ENCODE peak calls at places on chromosomes 4 and X, in four cellular contexts. One of them, this sample, is unnamed.

GRCh38 chr4:83851261-83852084 is 315.6 kb downstream of the GPAT3 start:
- DNase-seq in SJSA1: peak; percentile 70
- DNase-seq in body of pancreas: no peak
- DNase-seq in small intestine: no peak
- DNase-seq in this sample: no peak

GRCh38 chrX:68440438-68440837 is 7.1 kb upstream of the OPHN1 start:
- DNase-seq in body of pancreas: no peak
- DNase-seq in SJSA1: no peak
- DNase-seq in small intestine: no peak
- DNase-seq in this sample: no peak

GRCh38 chr4:151325320-151326246 is at the start of gene SH3D19:
- DNase-seq in body of pancreas: peak; percentile 78
- DNase-seq in small intestine: peak; percentile 90
- DNase-seq in SJSA1: peak; percentile 65
- DNase-seq in this sample: peak; percentile 46

GRCh38 chrX:16445166-16445752 is 204.7 kb upstream of the S100G start:
- DNase-seq in SJSA1: peak; percentile 38
- DNase-seq in small intestine: peak; percentile 36
- DNase-seq in body of pancreas: peak; percentile 25
- DNase-seq in this sample: peak; percentile 66

GRCh38 chr4:18882468-18882867 is 860.9 kb upstream of the LCORL start:
- DNase-seq in small intestine: no peak
- DNase-seq in SJSA1: no peak
- DNase-seq in body of pancreas: no peak
- DNase-seq in this sample: peak; percentile 40

GRCh38 chr4:146142768-146143167 is 32.8 kb upstream of the LSM6 start:
- DNase-seq in small intestine: no peak
- DNase-seq in body of pancreas: no peak
- DNase-seq in SJSA1: no peak
- DNase-seq in this sample: no peak

GRCh38 chrX:40845331-40845911 is 110.1 kb upstream of the MED14 start:
- DNase-seq in small intestine: no peak
- DNase-seq in body of pancreas: peak; percentile 30
- DNase-seq in SJSA1: peak; percentile 71
- DNase-seq in this sample: peak; percentile 4

GRCh38 chr4:149706942-149707341 is 108.7 kb downstream of the IQCM start:
- DNase-seq in SJSA1: no peak
- DNase-seq in small intestine: no peak
- DNase-seq in body of pancreas: no peak
- DNase-seq in this sample: no peak

GRCh38 chr4:155599102-155599501 is 67.5 kb upstream of the GUCY1A1 start:
- DNase-seq in SJSA1: no peak
- DNase-seq in small intestine: no peak
- DNase-seq in body of pancreas: no peak
- DNase-seq in this sample: no peak

GRCh38 chr4:155600246-155600645 is 66.4 kb upstream of the GUCY1A1 start:
- DNase-seq in SJSA1: no peak
- DNase-seq in small intestine: no peak
- DNase-seq in body of pancreas: no peak
- DNase-seq in this sample: no peak

GRCh38 chr4:155597933-155598451 is 68.7 kb upstream of the GUCY1A1 start:
- DNase-seq in body of pancreas: no peak
- DNase-seq in SJSA1: no peak
- DNase-seq in small intestine: no peak
- DNase-seq in this sample: no peak

GRCh38 chr4:155599596-155599995 is 67.1 kb upstream of the GUCY1A1 start:
- DNase-seq in small intestine: no peak
- DNase-seq in SJSA1: no peak
- DNase-seq in body of pancreas: no peak
- DNase-seq in this sample: no peak

DNA sequence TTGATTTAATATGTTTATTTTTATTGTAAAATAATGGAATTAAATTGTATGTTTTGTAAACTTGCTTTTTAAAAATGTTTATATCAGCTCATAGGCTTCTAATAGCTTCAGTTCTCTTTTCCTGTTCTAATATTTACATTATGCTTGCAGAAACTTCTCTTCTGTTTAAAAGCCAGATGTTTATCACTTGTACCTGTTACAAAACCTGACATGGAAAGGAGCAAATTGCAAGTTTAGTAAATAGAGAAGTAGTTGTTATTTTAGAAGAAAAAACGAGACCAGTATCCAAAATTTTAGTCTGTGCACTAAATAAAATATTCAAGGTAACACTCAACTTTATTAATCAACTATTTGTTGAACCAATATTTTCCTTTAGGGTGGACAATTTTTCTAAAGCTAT is 69.4 kb upstream of the GUCY1A1 start:
- DNase-seq in small intestine: no peak
- DNase-seq in SJSA1: no peak
- DNase-seq in body of pancreas: no peak
- DNase-seq in this sample: no peak
- H3K27ac ChIP-seq in small intestine: no peak overlapping the region
- H3K27ac ChIP-seq in SJSA1: no peak overlapping the region
- H3K27ac ChIP-seq in body of pancreas: no peak overlapping the region
- H3K27ac ChIP-seq in this sample: no peak overlapping the region

GRCh38 chr4:159155119-159155518 is 52.2 kb downstream of the RAPGEF2 start:
- DNase-seq in body of pancreas: no peak
- DNase-seq in SJSA1: no peak
- DNase-seq in small intestine: no peak
- DNase-seq in this sample: no peak
- H3K4me1 ChIP-seq in body of pancreas: peaks cover 39% of the 10 kb centered on the region
- H3K4me1 ChIP-seq in SJSA1: no peaks in the 10 kb centered on the region
- H3K4me1 ChIP-seq in small intestine: peaks cover 6% of the 10 kb centered on the region
- H3K4me1 ChIP-seq in this sample: peaks cover 7% of the 10 kb centered on the region

DNA sequence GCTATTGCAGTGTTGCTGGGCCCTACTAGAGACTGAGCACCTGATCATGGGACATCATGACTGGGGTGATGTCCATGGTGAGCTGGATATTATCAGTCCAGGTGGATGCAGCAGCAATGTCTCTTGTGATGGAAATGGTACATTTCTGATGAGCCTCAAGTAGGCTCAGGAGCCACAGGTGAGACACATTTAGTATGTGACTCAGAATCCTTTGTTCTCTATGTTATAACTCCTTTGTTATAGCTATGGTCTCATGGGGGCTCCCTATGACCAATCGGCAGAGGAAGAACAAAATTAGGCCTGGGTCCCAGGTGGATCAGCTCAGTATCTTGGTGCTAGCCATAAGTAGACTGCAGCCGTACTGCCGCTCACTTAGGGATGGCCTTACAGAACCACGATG is 107.9 kb upstream of the FAT1 start:
- DNase-seq in small intestine: no peak
- DNase-seq in body of pancreas: no peak
- DNase-seq in SJSA1: no peak
- DNase-seq in this sample: no peak
- H3K27ac ChIP-seq in small intestine: no peak overlapping the region
- H3K27ac ChIP-seq in body of pancreas: no peak overlapping the region
- H3K27ac ChIP-seq in SJSA1: no peak overlapping the region
- H3K27ac ChIP-seq in this sample: no peak overlapping the region

GRCh38 chr4:87018751-87019150 is 83.9 kb downstream of the AFF1 start:
- DNase-seq in SJSA1: no peak
- DNase-seq in body of pancreas: no peak
- DNase-seq in small intestine: no peak
- DNase-seq in this sample: no peak
- H3K4me1 ChIP-seq in SJSA1: peaks cover 25% of the 10 kb centered on the region
- H3K4me1 ChIP-seq in body of pancreas: peaks cover 76% of the 10 kb centered on the region
- H3K4me1 ChIP-seq in small intestine: peaks cover 19% of the 10 kb centered on the region
- H3K4me1 ChIP-seq in this sample: peaks cover 5% of the 10 kb centered on the region

DNA sequence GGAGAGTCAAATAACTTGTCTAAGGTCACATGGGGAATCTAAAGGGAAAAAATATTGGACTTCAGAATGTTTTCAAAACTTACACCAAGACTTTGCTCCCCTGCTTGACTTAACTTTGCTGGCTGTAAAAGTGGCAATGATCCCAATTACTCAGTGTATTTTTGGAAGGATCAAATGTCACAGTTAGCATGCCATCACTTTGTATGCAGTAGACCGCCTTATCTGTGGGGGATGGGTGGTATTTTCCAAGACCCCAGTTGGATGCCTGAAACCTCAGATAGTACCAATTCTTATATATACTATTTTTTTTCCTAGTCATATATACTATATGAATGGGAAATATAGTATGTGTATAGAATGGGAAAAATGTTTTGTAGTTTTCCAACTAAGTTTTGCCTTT is 53.4 kb downstream of the COL4A6 start:
- DNase-seq in SJSA1: no peak
- DNase-seq in body of pancreas: no peak
- DNase-seq in small intestine: no peak
- DNase-seq in this sample: no peak
- H3K27ac ChIP-seq in SJSA1: no peak overlapping the region
- H3K27ac ChIP-seq in body of pancreas: no peak overlapping the region
- H3K27ac ChIP-seq in small intestine: no peak overlapping the region
- H3K27ac ChIP-seq in this sample: no peak overlapping the region

GRCh38 chrX:154353172-154353843 is 21.1 kb downstream of the FLNA start:
- DNase-seq in small intestine: no peak
- DNase-seq in body of pancreas: no peak
- DNase-seq in SJSA1: no peak
- DNase-seq in this sample: no peak

GRCh38 chrX:154352466-154352865 is 22.0 kb downstream of the FLNA start:
- DNase-seq in body of pancreas: no peak
- DNase-seq in SJSA1: no peak
- DNase-seq in small intestine: no peak
- DNase-seq in this sample: no peak

GRCh38 chrX:154355094-154355775 is 19.2 kb downstream of the FLNA start:
- DNase-seq in SJSA1: no peak
- DNase-seq in small intestine: no peak
- DNase-seq in body of pancreas: no peak
- DNase-seq in this sample: no peak

GRCh38 chrX:154354516-154354915 is 19.9 kb downstream of the FLNA start:
- DNase-seq in body of pancreas: no peak
- DNase-seq in SJSA1: no peak
- DNase-seq in small intestine: no peak
- DNase-seq in this sample: no peak

DNA sequence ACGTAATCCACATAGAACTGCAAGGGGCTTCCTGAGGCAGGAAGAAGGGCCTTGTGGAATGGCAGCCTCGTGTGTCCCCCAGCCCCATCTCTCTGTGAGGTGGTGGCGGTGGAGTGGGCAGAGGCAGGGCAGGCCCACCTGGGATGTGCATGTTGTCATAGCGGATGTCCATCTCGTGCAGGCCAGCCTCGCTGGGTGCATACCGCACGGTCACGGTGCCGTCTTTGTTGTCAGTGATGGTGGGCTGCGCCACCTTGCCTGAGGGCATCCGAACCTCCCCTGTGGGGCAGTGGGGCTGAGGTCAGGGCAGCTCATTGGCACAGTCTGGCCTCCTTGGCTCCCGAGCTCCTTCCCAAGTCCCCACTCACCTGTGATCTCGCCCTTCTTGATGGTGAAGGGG is 20.4 kb downstream of the FLNA start:
- DNase-seq in small intestine: no peak
- DNase-seq in body of pancreas: no peak
- DNase-seq in SJSA1: no peak
- DNase-seq in this sample: no peak
- H3K4me1 ChIP-seq in small intestine: no peaks in the 10 kb centered on the region
- H3K4me1 ChIP-seq in body of pancreas: no peaks in the 10 kb centered on the region
- H3K4me1 ChIP-seq in SJSA1: peaks cover 25% of the 10 kb centered on the region
- H3K4me1 ChIP-seq in this sample: no peaks in the 10 kb centered on the region

GRCh38 chr4:185880571-185880970 is 68.6 kb upstream of the SORBS2 start:
- DNase-seq in body of pancreas: no peak
- DNase-seq in SJSA1: no peak
- DNase-seq in small intestine: no peak
- DNase-seq in this sample: no peak
- H3K27ac ChIP-seq in body of pancreas: no peak overlapping the region
- H3K27ac ChIP-seq in SJSA1: no peak overlapping the region
- H3K27ac ChIP-seq in small intestine: no peak overlapping the region
- H3K27ac ChIP-seq in this sample: no peak overlapping the region

GRCh38 chr4:141254326-141254725 is 33.6 kb downstream of the ZNF330 start:
- DNase-seq in body of pancreas: no peak
- DNase-seq in SJSA1: no peak
- DNase-seq in small intestine: no peak
- DNase-seq in this sample: no peak
- H3K4me1 ChIP-seq in body of pancreas: peaks cover 4% of the 10 kb centered on the region
- H3K4me1 ChIP-seq in SJSA1: peaks cover 14% of the 10 kb centered on the region
- H3K4me1 ChIP-seq in small intestine: no peaks in the 10 kb centered on the region
- H3K4me1 ChIP-seq in this sample: no peaks in the 10 kb centered on the region

GRCh38 chrX:1355800-1356148 is 19.2 kb downstream of the IL3RA start:
- DNase-seq in SJSA1: no peak
- DNase-seq in small intestine: no peak
- DNase-seq in body of pancreas: no peak
- DNase-seq in this sample: no peak
- H3K27ac ChIP-seq in SJSA1: no peak overlapping the region
- H3K27ac ChIP-seq in small intestine: no peak overlapping the region
- H3K27ac ChIP-seq in body of pancreas: no peak overlapping the region
- H3K27ac ChIP-seq in this sample: no peak overlapping the region

GRCh38 chrX:10054396-10054795 is 87.2 kb downstream of the CLDN34 start:
- DNase-seq in SJSA1: no peak
- DNase-seq in small intestine: no peak
- DNase-seq in body of pancreas: peak; percentile 35
- DNase-seq in this sample: no peak
- H3K4me1 ChIP-seq in SJSA1: no peaks in the 10 kb centered on the region
- H3K4me1 ChIP-seq in small intestine: no peaks in the 10 kb centered on the region
- H3K4me1 ChIP-seq in body of pancreas: peaks cover 17% of the 10 kb centered on the region
- H3K4me1 ChIP-seq in this sample: peaks cover 18% of the 10 kb centered on the region